ENCODE peak calls at places on chromosomes 4 and X, in ten cellular contexts. One of them, this sample, is unnamed.
A peak's percentile ranks its signal among the peaks of the same experiment; 100 is the strongest.

GRCh38 chr4:177554966-177555574 is 112.8 kb upstream of the AGA start:
- DNase-seq in choroid plexus epithelial cell: peak; percentile 59
- DNase-seq in nephron progenitor cell: peak; percentile 39
- DNase-seq in GM12878: no peak
- DNase-seq in fibroblast of lung: peak; percentile 27
- DNase-seq in colonic mucosa: peak; percentile 27
- DNase-seq in WTC11: no peak
- DNase-seq in activated B cell treated with CpG ODN at 0.5 μM for 24 hours: no peak
- DNase-seq in HFFc6: peak; percentile 22
- DNase-seq in brain microvascular endothelial cell: peak; percentile 39
- DNase-seq in this sample: peak; percentile 26

GRCh38 chrX:125101971-125102750 is 217.5 kb upstream of the TEX13C start:
- DNase-seq in choroid plexus epithelial cell: no peak
- DNase-seq in activated B cell treated with CpG ODN at 0.5 μM for 24 hours: no peak
- DNase-seq in colonic mucosa: no peak
- DNase-seq in nephron progenitor cell: no peak
- DNase-seq in brain microvascular endothelial cell: no peak
- DNase-seq in fibroblast of lung: no peak
- DNase-seq in GM12878: no peak
- DNase-seq in WTC11: no peak
- DNase-seq in HFFc6: no peak
- DNase-seq in this sample: no peak

GRCh38 chrX:113369056-113369455 is 528.4 kb upstream of the AMOT start:
- DNase-seq in GM12878: no peak
- DNase-seq in brain microvascular endothelial cell: no peak
- DNase-seq in fibroblast of lung: no peak
- DNase-seq in HFFc6: no peak
- DNase-seq in nephron progenitor cell: no peak
- DNase-seq in choroid plexus epithelial cell: no peak
- DNase-seq in activated B cell treated with CpG ODN at 0.5 μM for 24 hours: no peak
- DNase-seq in WTC11: no peak
- DNase-seq in colonic mucosa: no peak
- DNase-seq in this sample: no peak

GRCh38 chr4:171378323-171378722 is 434.9 kb upstream of the GALNTL6 start:
- DNase-seq in colonic mucosa: no peak
- DNase-seq in GM12878: no peak
- DNase-seq in brain microvascular endothelial cell: peak; percentile 23
- DNase-seq in activated B cell treated with CpG ODN at 0.5 μM for 24 hours: no peak
- DNase-seq in nephron progenitor cell: no peak
- DNase-seq in WTC11: no peak
- DNase-seq in fibroblast of lung: peak; percentile 2
- DNase-seq in choroid plexus epithelial cell: peak; percentile 0
- DNase-seq in HFFc6: no peak
- DNase-seq in this sample: no peak

GRCh38 chr4:2341261-2341841 is 77.1 kb downstream of the ZFYVE28 start:
- DNase-seq in activated B cell treated with CpG ODN at 0.5 μM for 24 hours: no peak
- DNase-seq in fibroblast of lung: no peak
- DNase-seq in colonic mucosa: peak; percentile 14
- DNase-seq in brain microvascular endothelial cell: no peak
- DNase-seq in WTC11: no peak
- DNase-seq in nephron progenitor cell: no peak
- DNase-seq in choroid plexus epithelial cell: no peak
- DNase-seq in GM12878: no peak
- DNase-seq in HFFc6: no peak
- DNase-seq in this sample: no peak

GRCh38 chr4:118224239-118224829 is 128.5 kb downstream of the PRSS12 start:
- DNase-seq in WTC11: no peak
- DNase-seq in choroid plexus epithelial cell: peak; percentile 86
- DNase-seq in fibroblast of lung: peak; percentile 60
- DNase-seq in colonic mucosa: no peak
- DNase-seq in HFFc6: peak; percentile 41
- DNase-seq in brain microvascular endothelial cell: peak; percentile 14
- DNase-seq in nephron progenitor cell: no peak
- DNase-seq in activated B cell treated with CpG ODN at 0.5 μM for 24 hours: no peak
- DNase-seq in GM12878: no peak
- DNase-seq in this sample: peak; percentile 52

GRCh38 chrX:38803286-38803608 is 2.0 kb downstream of the MID1IP1 start:
- DNase-seq in HFFc6: no peak
- DNase-seq in nephron progenitor cell: no peak
- DNase-seq in activated B cell treated with CpG ODN at 0.5 μM for 24 hours: no peak
- DNase-seq in brain microvascular endothelial cell: no peak
- DNase-seq in choroid plexus epithelial cell: no peak
- DNase-seq in fibroblast of lung: no peak
- DNase-seq in WTC11: no peak
- DNase-seq in GM12878: no peak
- DNase-seq in colonic mucosa: no peak
- DNase-seq in this sample: peak; percentile 10

GRCh38 chrX:74925210-74926088 is at the start of gene NEXMIF:
- DNase-seq in GM12878: no peak
- DNase-seq in activated B cell treated with CpG ODN at 0.5 μM for 24 hours: no peak
- DNase-seq in colonic mucosa: peak; percentile 20
- DNase-seq in nephron progenitor cell: peak; percentile 61
- DNase-seq in choroid plexus epithelial cell: peak; percentile 15
- DNase-seq in WTC11: peak; percentile 8
- DNase-seq in HFFc6: no peak
- DNase-seq in fibroblast of lung: peak; percentile 11
- DNase-seq in brain microvascular endothelial cell: no peak
- DNase-seq in this sample: peak; percentile 59

GRCh38 chr4:178137732-178138471 is 695.7 kb upstream of the AGA start:
- DNase-seq in nephron progenitor cell: no peak
- DNase-seq in colonic mucosa: no peak
- DNase-seq in fibroblast of lung: no peak
- DNase-seq in WTC11: no peak
- DNase-seq in choroid plexus epithelial cell: no peak
- DNase-seq in activated B cell treated with CpG ODN at 0.5 μM for 24 hours: no peak
- DNase-seq in GM12878: no peak
- DNase-seq in brain microvascular endothelial cell: no peak
- DNase-seq in HFFc6: no peak
- DNase-seq in this sample: no peak

GRCh38 chr4:98746936-98747658 is 88.7 kb upstream of the TSPAN5 start:
- DNase-seq in WTC11: no peak
- DNase-seq in GM12878: no peak
- DNase-seq in choroid plexus epithelial cell: peak; percentile 40
- DNase-seq in activated B cell treated with CpG ODN at 0.5 μM for 24 hours: no peak
- DNase-seq in fibroblast of lung: peak; percentile 52
- DNase-seq in brain microvascular endothelial cell: no peak
- DNase-seq in nephron progenitor cell: no peak
- DNase-seq in colonic mucosa: peak; percentile 48
- DNase-seq in HFFc6: no peak
- DNase-seq in this sample: no peak

GRCh38 chr4:110753461-110753860 is 130.6 kb upstream of the PITX2 start:
- DNase-seq in colonic mucosa: no peak
- DNase-seq in fibroblast of lung: peak; percentile 30
- DNase-seq in choroid plexus epithelial cell: no peak
- DNase-seq in nephron progenitor cell: no peak
- DNase-seq in HFFc6: no peak
- DNase-seq in GM12878: no peak
- DNase-seq in activated B cell treated with CpG ODN at 0.5 μM for 24 hours: no peak
- DNase-seq in WTC11: no peak
- DNase-seq in brain microvascular endothelial cell: no peak
- DNase-seq in this sample: no peak

GRCh38 chr4:105807496-105807895 is 87.8 kb upstream of the NPNT start:
- DNase-seq in HFFc6: peak; percentile 4
- DNase-seq in nephron progenitor cell: no peak
- DNase-seq in activated B cell treated with CpG ODN at 0.5 μM for 24 hours: no peak
- DNase-seq in colonic mucosa: no peak
- DNase-seq in brain microvascular endothelial cell: peak; percentile 29
- DNase-seq in choroid plexus epithelial cell: peak; percentile 42
- DNase-seq in fibroblast of lung: peak; percentile 32
- DNase-seq in WTC11: no peak
- DNase-seq in GM12878: no peak
- DNase-seq in this sample: no peak

GRCh38 chrX:2974946-2975345 is 31.4 kb upstream of the ARSH start:
- DNase-seq in HFFc6: no peak
- DNase-seq in GM12878: no peak
- DNase-seq in fibroblast of lung: peak; percentile 53
- DNase-seq in brain microvascular endothelial cell: no peak
- DNase-seq in nephron progenitor cell: no peak
- DNase-seq in colonic mucosa: no peak
- DNase-seq in activated B cell treated with CpG ODN at 0.5 μM for 24 hours: no peak
- DNase-seq in WTC11: no peak
- DNase-seq in choroid plexus epithelial cell: peak; percentile 13
- DNase-seq in this sample: no peak
- TF ChIP-seq CTCF in HFFc6: no peak
- TF ChIP-seq CTCF in GM12878: no peak
- TF ChIP-seq CTCF in fibroblast of lung: no peak
- TF ChIP-seq CTCF in brain microvascular endothelial cell: no peak
- TF ChIP-seq CTCF in nephron progenitor cell: no peak
- TF ChIP-seq CTCF in colonic mucosa: no peak
- TF ChIP-seq CTCF in activated B cell treated with CpG ODN at 0.5 μM for 24 hours: no peak
- TF ChIP-seq CTCF in WTC11: no peak
- TF ChIP-seq CTCF in choroid plexus epithelial cell: no peak
- TF ChIP-seq CTCF in this sample: no peak

DNA sequence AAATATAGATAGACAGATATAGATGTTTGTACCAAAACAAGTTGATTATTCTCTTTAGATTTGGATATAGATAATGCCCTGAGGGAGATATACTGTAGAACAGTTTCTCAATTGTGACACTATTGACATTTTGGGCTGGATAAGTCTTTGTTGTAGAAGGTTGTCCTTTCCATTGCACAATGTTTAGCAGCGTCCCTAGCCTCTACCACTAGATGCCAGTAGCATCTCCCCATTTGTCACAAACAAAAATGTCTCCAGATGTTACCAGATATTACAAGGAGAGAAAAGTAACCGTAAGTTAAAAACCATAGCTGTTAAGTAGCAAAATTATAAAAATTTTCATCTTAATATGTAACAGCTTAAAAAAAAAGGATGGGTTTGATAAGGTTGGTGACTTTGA is 2595.3 kb downstream of the ARAP2 start:
- DNase-seq in colonic mucosa: no peak
- DNase-seq in choroid plexus epithelial cell: peak; percentile 78
- DNase-seq in fibroblast of lung: peak; percentile 9
- DNase-seq in activated B cell treated with CpG ODN at 0.5 μM for 24 hours: no peak
- DNase-seq in GM12878: no peak
- DNase-seq in WTC11: no peak
- DNase-seq in nephron progenitor cell: no peak
- DNase-seq in brain microvascular endothelial cell: no peak
- DNase-seq in HFFc6: peak; percentile 58
- DNase-seq in this sample: no peak
- TF ChIP-seq CTCF in colonic mucosa: no peak
- TF ChIP-seq CTCF in choroid plexus epithelial cell: peak; percentile 82
- TF ChIP-seq CTCF in fibroblast of lung: peak; percentile 14
- TF ChIP-seq CTCF in activated B cell treated with CpG ODN at 0.5 μM for 24 hours: no peak
- TF ChIP-seq CTCF in GM12878: no peak
- TF ChIP-seq CTCF in WTC11: no peak
- TF ChIP-seq CTCF in nephron progenitor cell: peak; percentile 16
- TF ChIP-seq CTCF in brain microvascular endothelial cell: peak; percentile 76
- TF ChIP-seq CTCF in HFFc6: peak; percentile 85
- TF ChIP-seq CTCF in this sample: no peak

DNA sequence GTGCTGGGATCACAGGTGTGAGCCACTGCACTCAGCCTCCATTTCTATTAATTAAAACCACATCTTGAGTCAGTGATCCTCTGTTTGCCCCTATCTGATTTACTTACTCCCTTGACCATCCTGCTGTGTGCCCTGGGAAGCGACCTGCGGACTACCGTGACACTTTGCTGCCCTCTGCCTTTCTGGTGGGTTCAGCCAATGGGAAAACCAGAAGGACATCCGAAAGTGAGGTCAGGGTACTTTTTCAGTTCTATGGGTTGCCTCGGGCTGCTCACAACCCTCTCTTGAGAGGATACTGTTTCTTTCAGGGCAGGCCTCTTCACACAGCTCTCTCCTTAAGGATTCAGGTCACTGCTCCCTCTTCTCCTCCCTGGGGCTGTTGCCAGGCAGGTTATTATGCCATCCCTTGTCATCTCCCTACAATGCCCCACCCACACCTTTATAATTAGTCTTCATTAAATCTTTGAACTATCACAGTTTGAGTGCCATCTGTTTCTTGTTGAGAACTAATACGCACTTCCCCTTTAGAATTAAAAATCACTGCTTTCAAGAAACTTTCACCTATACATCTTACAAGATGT is 21.4 kb downstream of the PLAC8 start:
- DNase-seq in choroid plexus epithelial cell: no peak
- DNase-seq in nephron progenitor cell: peak; percentile 20
- DNase-seq in activated B cell treated with CpG ODN at 0.5 μM for 24 hours: no peak
- DNase-seq in fibroblast of lung: no peak
- DNase-seq in colonic mucosa: no peak
- DNase-seq in WTC11: peak; percentile 56
- DNase-seq in GM12878: no peak
- DNase-seq in HFFc6: no peak
- DNase-seq in brain microvascular endothelial cell: no peak
- DNase-seq in this sample: no peak
- TF ChIP-seq CTCF in choroid plexus epithelial cell: no peak
- TF ChIP-seq CTCF in nephron progenitor cell: no peak
- TF ChIP-seq CTCF in activated B cell treated with CpG ODN at 0.5 μM for 24 hours: no peak
- TF ChIP-seq CTCF in fibroblast of lung: no peak
- TF ChIP-seq CTCF in colonic mucosa: no peak
- TF ChIP-seq CTCF in WTC11: no peak
- TF ChIP-seq CTCF in GM12878: no peak
- TF ChIP-seq CTCF in HFFc6: no peak
- TF ChIP-seq CTCF in brain microvascular endothelial cell: no peak
- TF ChIP-seq CTCF in this sample: no peak

GRCh38 chr4:77306496-77306895 is 149.5 kb downstream of the CCNG2 start:
- DNase-seq in colonic mucosa: no peak
- DNase-seq in activated B cell treated with CpG ODN at 0.5 μM for 24 hours: no peak
- DNase-seq in nephron progenitor cell: no peak
- DNase-seq in GM12878: no peak
- DNase-seq in WTC11: no peak
- DNase-seq in HFFc6: no peak
- DNase-seq in choroid plexus epithelial cell: no peak
- DNase-seq in fibroblast of lung: no peak
- DNase-seq in brain microvascular endothelial cell: no peak
- DNase-seq in this sample: no peak

GRCh38 chr4:77310931-77311330 is 153.9 kb downstream of the CCNG2 start:
- DNase-seq in GM12878: no peak
- DNase-seq in colonic mucosa: no peak
- DNase-seq in nephron progenitor cell: no peak
- DNase-seq in brain microvascular endothelial cell: no peak
- DNase-seq in WTC11: no peak
- DNase-seq in activated B cell treated with CpG ODN at 0.5 μM for 24 hours: no peak
- DNase-seq in HFFc6: no peak
- DNase-seq in choroid plexus epithelial cell: no peak
- DNase-seq in fibroblast of lung: peak; percentile 26
- DNase-seq in this sample: no peak

GRCh38 chr4:77309496-77309895 is 152.5 kb downstream of the CCNG2 start:
- DNase-seq in brain microvascular endothelial cell: no peak
- DNase-seq in HFFc6: no peak
- DNase-seq in GM12878: no peak
- DNase-seq in nephron progenitor cell: no peak
- DNase-seq in fibroblast of lung: no peak
- DNase-seq in choroid plexus epithelial cell: no peak
- DNase-seq in activated B cell treated with CpG ODN at 0.5 μM for 24 hours: no peak
- DNase-seq in WTC11: no peak
- DNase-seq in colonic mucosa: no peak
- DNase-seq in this sample: no peak

GRCh38 chr4:77308843-77309242 is 151.8 kb downstream of the CCNG2 start:
- DNase-seq in colonic mucosa: no peak
- DNase-seq in HFFc6: peak; percentile 33
- DNase-seq in activated B cell treated with CpG ODN at 0.5 μM for 24 hours: no peak
- DNase-seq in WTC11: no peak
- DNase-seq in brain microvascular endothelial cell: peak; percentile 2
- DNase-seq in nephron progenitor cell: no peak
- DNase-seq in GM12878: no peak
- DNase-seq in fibroblast of lung: peak; percentile 16
- DNase-seq in choroid plexus epithelial cell: peak; percentile 41
- DNase-seq in this sample: peak; percentile 56

DNA sequence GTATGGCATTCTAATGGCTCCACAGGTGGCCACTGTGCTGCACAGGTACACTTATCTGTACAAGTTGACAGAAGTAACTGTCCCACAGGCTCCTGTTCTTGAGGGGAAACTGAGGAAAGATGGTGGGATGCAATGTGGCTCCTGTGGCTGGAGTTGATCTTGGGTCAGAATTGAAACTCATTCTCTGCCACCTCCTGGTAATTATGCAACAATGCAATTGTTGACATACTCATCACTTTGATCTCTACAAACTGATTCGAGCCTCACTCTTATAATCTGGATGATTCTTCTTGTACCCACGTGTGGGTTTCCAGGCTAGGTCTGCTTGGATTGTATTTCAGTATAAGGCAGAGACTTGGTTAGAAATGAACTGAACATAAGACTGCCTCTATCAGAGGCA is 148.8 kb downstream of the CCNG2 start:
- DNase-seq in brain microvascular endothelial cell: no peak
- DNase-seq in nephron progenitor cell: no peak
- DNase-seq in activated B cell treated with CpG ODN at 0.5 μM for 24 hours: no peak
- DNase-seq in HFFc6: no peak
- DNase-seq in WTC11: no peak
- DNase-seq in colonic mucosa: no peak
- DNase-seq in GM12878: no peak
- DNase-seq in fibroblast of lung: no peak
- DNase-seq in choroid plexus epithelial cell: no peak
- DNase-seq in this sample: no peak
- TF ChIP-seq CTCF in brain microvascular endothelial cell: no peak
- TF ChIP-seq CTCF in nephron progenitor cell: no peak
- TF ChIP-seq CTCF in activated B cell treated with CpG ODN at 0.5 μM for 24 hours: no peak
- TF ChIP-seq CTCF in HFFc6: peak; percentile 23
- TF ChIP-seq CTCF in WTC11: no peak
- TF ChIP-seq CTCF in colonic mucosa: no peak
- TF ChIP-seq CTCF in GM12878: no peak
- TF ChIP-seq CTCF in fibroblast of lung: no peak
- TF ChIP-seq CTCF in choroid plexus epithelial cell: no peak
- TF ChIP-seq CTCF in this sample: peak; percentile 15